ENCODE peak calls at places on chromosomes 12 and 14, in ten cellular contexts. One of them, this sample, is unnamed.

GRCh38 chr14:82387699-82388098 is 854.0 kb upstream of the SEL1L start:
- DNase-seq in activated CD8-positive, alpha-beta memory T cell treated with anti-CD3 and anti-CD28 coated beads, Interleukin-2, amount 10 ng/mL, durations not matched to agents 7 days and 5 days: no peak
- DNase-seq in pancreas: no peak
- DNase-seq in anterior cingulate cortex: no peak
- DNase-seq in left colon: no peak
- DNase-seq in prostate gland: peak; percentile 82
- DNase-seq in T-cell: no peak
- DNase-seq in uterus: no peak
- DNase-seq in RWPE2: no peak
- DNase-seq in BE2C: no peak
- DNase-seq in this sample: no peak

GRCh38 chr12:99609455-99610181 is 37.9 kb upstream of the GARIN6 start:
- DNase-seq in activated CD8-positive, alpha-beta memory T cell treated with anti-CD3 and anti-CD28 coated beads, Interleukin-2, amount 10 ng/mL, durations not matched to agents 7 days and 5 days: no peak
- DNase-seq in pancreas: no peak
- DNase-seq in anterior cingulate cortex: no peak
- DNase-seq in left colon: no peak
- DNase-seq in prostate gland: no peak
- DNase-seq in T-cell: no peak
- DNase-seq in uterus: no peak
- DNase-seq in RWPE2: no peak
- DNase-seq in BE2C: no peak
- DNase-seq in this sample: no peak

GRCh38 chr14:56199095-56199975 is 81.1 kb downstream of the PELI2 start:
- DNase-seq in activated CD8-positive, alpha-beta memory T cell treated with anti-CD3 and anti-CD28 coated beads, Interleukin-2, amount 10 ng/mL, durations not matched to agents 7 days and 5 days: no peak
- DNase-seq in pancreas: no peak
- DNase-seq in anterior cingulate cortex: no peak
- DNase-seq in left colon: no peak
- DNase-seq in prostate gland: no peak
- DNase-seq in T-cell: no peak
- DNase-seq in uterus: peak; percentile 64
- DNase-seq in RWPE2: no peak
- DNase-seq in BE2C: peak; percentile 51
- DNase-seq in this sample: no peak

GRCh38 chr12:50514526-50515276 is 9.9 kb downstream of the DIP2B start:
- DNase-seq in activated CD8-positive, alpha-beta memory T cell treated with anti-CD3 and anti-CD28 coated beads, Interleukin-2, amount 10 ng/mL, durations not matched to agents 7 days and 5 days: no peak
- DNase-seq in pancreas: no peak
- DNase-seq in anterior cingulate cortex: no peak
- DNase-seq in left colon: no peak
- DNase-seq in prostate gland: no peak
- DNase-seq in T-cell: peak; percentile 23
- DNase-seq in uterus: no peak
- DNase-seq in RWPE2: no peak
- DNase-seq in BE2C: no peak
- DNase-seq in this sample: no peak

GRCh38 chr12:92502417-92503028 is 200.3 kb upstream of the PLEKHG7 start:
- DNase-seq in activated CD8-positive, alpha-beta memory T cell treated with anti-CD3 and anti-CD28 coated beads, Interleukin-2, amount 10 ng/mL, durations not matched to agents 7 days and 5 days: peak; percentile 41
- DNase-seq in pancreas: peak; percentile 28
- DNase-seq in anterior cingulate cortex: no peak
- DNase-seq in left colon: no peak
- DNase-seq in prostate gland: no peak
- DNase-seq in T-cell: no peak
- DNase-seq in uterus: no peak
- DNase-seq in RWPE2: no peak
- DNase-seq in BE2C: no peak
- DNase-seq in this sample: no peak

GRCh38 chr12:75998292-75999063 is 33.1 kb downstream of the PHLDA1 start:
- DNase-seq in activated CD8-positive, alpha-beta memory T cell treated with anti-CD3 and anti-CD28 coated beads, Interleukin-2, amount 10 ng/mL, durations not matched to agents 7 days and 5 days: no peak
- DNase-seq in pancreas: no peak
- DNase-seq in anterior cingulate cortex: no peak
- DNase-seq in left colon: no peak
- DNase-seq in prostate gland: no peak
- DNase-seq in T-cell: no peak
- DNase-seq in uterus: no peak
- DNase-seq in RWPE2: no peak
- DNase-seq in BE2C: no peak
- DNase-seq in this sample: no peak

GRCh38 chr12:94783343-94783742 is 133.0 kb upstream of the TMCC3 start:
- DNase-seq in activated CD8-positive, alpha-beta memory T cell treated with anti-CD3 and anti-CD28 coated beads, Interleukin-2, amount 10 ng/mL, durations not matched to agents 7 days and 5 days: no peak
- DNase-seq in pancreas: no peak
- DNase-seq in anterior cingulate cortex: no peak
- DNase-seq in left colon: no peak
- DNase-seq in prostate gland: no peak
- DNase-seq in T-cell: no peak
- DNase-seq in uterus: no peak
- DNase-seq in RWPE2: no peak
- DNase-seq in BE2C: no peak
- DNase-seq in this sample: no peak

GRCh38 chr14:23629204-23629603 is 7.0 kb upstream of the DHRS2 start:
- DNase-seq in activated CD8-positive, alpha-beta memory T cell treated with anti-CD3 and anti-CD28 coated beads, Interleukin-2, amount 10 ng/mL, durations not matched to agents 7 days and 5 days: no peak
- DNase-seq in pancreas: no peak
- DNase-seq in anterior cingulate cortex: no peak
- DNase-seq in left colon: no peak
- DNase-seq in prostate gland: no peak
- DNase-seq in T-cell: no peak
- DNase-seq in uterus: no peak
- DNase-seq in RWPE2: no peak
- DNase-seq in BE2C: no peak
- DNase-seq in this sample: no peak

GRCh38 chr12:65098364-65098763 is 22.7 kb downstream of the WIF1 start:
- DNase-seq in activated CD8-positive, alpha-beta memory T cell treated with anti-CD3 and anti-CD28 coated beads, Interleukin-2, amount 10 ng/mL, durations not matched to agents 7 days and 5 days: no peak
- DNase-seq in pancreas: no peak
- DNase-seq in anterior cingulate cortex: no peak
- DNase-seq in left colon: no peak
- DNase-seq in prostate gland: no peak
- DNase-seq in T-cell: no peak
- DNase-seq in uterus: no peak
- DNase-seq in RWPE2: no peak
- DNase-seq in BE2C: no peak
- DNase-seq in this sample: no peak

GRCh38 chr14:51304956-51305355 is 64.9 kb downstream of the TMX1 start:
- DNase-seq in activated CD8-positive, alpha-beta memory T cell treated with anti-CD3 and anti-CD28 coated beads, Interleukin-2, amount 10 ng/mL, durations not matched to agents 7 days and 5 days: no peak
- DNase-seq in pancreas: no peak
- DNase-seq in anterior cingulate cortex: no peak
- DNase-seq in left colon: no peak
- DNase-seq in prostate gland: no peak
- DNase-seq in T-cell: no peak
- DNase-seq in uterus: no peak
- DNase-seq in RWPE2: no peak
- DNase-seq in BE2C: no peak
- DNase-seq in this sample: no peak

GRCh38 chr14:73761621-73762355 is 47.6 kb upstream of the PNMA1 start:
- DNase-seq in activated CD8-positive, alpha-beta memory T cell treated with anti-CD3 and anti-CD28 coated beads, Interleukin-2, amount 10 ng/mL, durations not matched to agents 7 days and 5 days: no peak
- DNase-seq in pancreas: no peak
- DNase-seq in anterior cingulate cortex: no peak
- DNase-seq in left colon: no peak
- DNase-seq in prostate gland: no peak
- DNase-seq in T-cell: no peak
- DNase-seq in uterus: no peak
- DNase-seq in RWPE2: no peak
- DNase-seq in BE2C: peak; percentile 45
- DNase-seq in this sample: no peak

GRCh38 chr12:102689701-102690100 is 209.3 kb upstream of the IGF1 start:
- DNase-seq in activated CD8-positive, alpha-beta memory T cell treated with anti-CD3 and anti-CD28 coated beads, Interleukin-2, amount 10 ng/mL, durations not matched to agents 7 days and 5 days: no peak
- DNase-seq in pancreas: no peak
- DNase-seq in anterior cingulate cortex: no peak
- DNase-seq in left colon: no peak
- DNase-seq in prostate gland: no peak
- DNase-seq in T-cell: no peak
- DNase-seq in uterus: no peak
- DNase-seq in RWPE2: no peak
- DNase-seq in BE2C: no peak
- DNase-seq in this sample: no peak

GRCh38 chr12:109580684-109581333 is 7.2 kb downstream of the MVK start:
- DNase-seq in activated CD8-positive, alpha-beta memory T cell treated with anti-CD3 and anti-CD28 coated beads, Interleukin-2, amount 10 ng/mL, durations not matched to agents 7 days and 5 days: no peak
- DNase-seq in pancreas: no peak
- DNase-seq in anterior cingulate cortex: no peak
- DNase-seq in left colon: no peak
- DNase-seq in prostate gland: no peak
- DNase-seq in T-cell: no peak
- DNase-seq in uterus: no peak
- DNase-seq in RWPE2: no peak
- DNase-seq in BE2C: no peak
- DNase-seq in this sample: no peak

GRCh38 chr14:59317346-59317745 is 128.9 kb downstream of the DAAM1 start:
- DNase-seq in activated CD8-positive, alpha-beta memory T cell treated with anti-CD3 and anti-CD28 coated beads, Interleukin-2, amount 10 ng/mL, durations not matched to agents 7 days and 5 days: no peak
- DNase-seq in pancreas: no peak
- DNase-seq in anterior cingulate cortex: no peak
- DNase-seq in left colon: no peak
- DNase-seq in prostate gland: no peak
- DNase-seq in T-cell: no peak
- DNase-seq in uterus: no peak
- DNase-seq in RWPE2: no peak
- DNase-seq in BE2C: no peak
- DNase-seq in this sample: no peak

GRCh38 chr14:89543420-89543790 is 126.4 kb upstream of the FOXN3 start:
- DNase-seq in activated CD8-positive, alpha-beta memory T cell treated with anti-CD3 and anti-CD28 coated beads, Interleukin-2, amount 10 ng/mL, durations not matched to agents 7 days and 5 days: no peak
- DNase-seq in pancreas: peak; percentile 40
- DNase-seq in anterior cingulate cortex: no peak
- DNase-seq in left colon: no peak
- DNase-seq in prostate gland: no peak
- DNase-seq in T-cell: no peak
- DNase-seq in uterus: no peak
- DNase-seq in RWPE2: no peak
- DNase-seq in BE2C: no peak
- DNase-seq in this sample: peak; percentile 46

GRCh38 chr12:40101747-40102146 is 4.1 kb downstream of the SLC2A13 start:
- DNase-seq in activated CD8-positive, alpha-beta memory T cell treated with anti-CD3 and anti-CD28 coated beads, Interleukin-2, amount 10 ng/mL, durations not matched to agents 7 days and 5 days: no peak
- DNase-seq in pancreas: no peak
- DNase-seq in anterior cingulate cortex: no peak
- DNase-seq in left colon: no peak
- DNase-seq in prostate gland: no peak
- DNase-seq in T-cell: no peak
- DNase-seq in uterus: no peak
- DNase-seq in RWPE2: no peak
- DNase-seq in BE2C: no peak
- DNase-seq in this sample: no peak

GRCh38 chr12:78802593-78802992 is 62.0 kb upstream of the SYT1 start:
- DNase-seq in activated CD8-positive, alpha-beta memory T cell treated with anti-CD3 and anti-CD28 coated beads, Interleukin-2, amount 10 ng/mL, durations not matched to agents 7 days and 5 days: no peak
- DNase-seq in pancreas: no peak
- DNase-seq in anterior cingulate cortex: no peak
- DNase-seq in left colon: no peak
- DNase-seq in prostate gland: no peak
- DNase-seq in T-cell: no peak
- DNase-seq in uterus: no peak
- DNase-seq in RWPE2: no peak
- DNase-seq in BE2C: peak; percentile 78
- DNase-seq in this sample: no peak

GRCh38 chr14:50303744-50304471 is 8.1 kb downstream of the L2HGDH start:
- DNase-seq in activated CD8-positive, alpha-beta memory T cell treated with anti-CD3 and anti-CD28 coated beads, Interleukin-2, amount 10 ng/mL, durations not matched to agents 7 days and 5 days: no peak
- DNase-seq in pancreas: peak; percentile 32
- DNase-seq in anterior cingulate cortex: no peak
- DNase-seq in left colon: no peak
- DNase-seq in prostate gland: no peak
- DNase-seq in T-cell: no peak
- DNase-seq in uterus: no peak
- DNase-seq in RWPE2: no peak
- DNase-seq in BE2C: peak; percentile 26
- DNase-seq in this sample: no peak

GRCh38 chr14:44846232-44846824 is 115.4 kb downstream of the KLHL28 start:
- DNase-seq in activated CD8-positive, alpha-beta memory T cell treated with anti-CD3 and anti-CD28 coated beads, Interleukin-2, amount 10 ng/mL, durations not matched to agents 7 days and 5 days: no peak
- DNase-seq in pancreas: peak; percentile 15
- DNase-seq in anterior cingulate cortex: no peak
- DNase-seq in left colon: no peak
- DNase-seq in prostate gland: no peak
- DNase-seq in T-cell: no peak
- DNase-seq in uterus: no peak
- DNase-seq in RWPE2: no peak
- DNase-seq in BE2C: peak; percentile 27
- DNase-seq in this sample: no peak

GRCh38 chr14:37988472-37988871 is 219.2 kb upstream of the SSTR1 start:
- DNase-seq in activated CD8-positive, alpha-beta memory T cell treated with anti-CD3 and anti-CD28 coated beads, Interleukin-2, amount 10 ng/mL, durations not matched to agents 7 days and 5 days: no peak
- DNase-seq in pancreas: no peak
- DNase-seq in anterior cingulate cortex: no peak
- DNase-seq in left colon: no peak
- DNase-seq in prostate gland: no peak
- DNase-seq in T-cell: no peak
- DNase-seq in uterus: no peak
- DNase-seq in RWPE2: no peak
- DNase-seq in BE2C: no peak
- DNase-seq in this sample: no peak

GRCh38 chr12:109492371-109492770 is 14.9 kb downstream of the UBE3B start:
- DNase-seq in activated CD8-positive, alpha-beta memory T cell treated with anti-CD3 and anti-CD28 coated beads, Interleukin-2, amount 10 ng/mL, durations not matched to agents 7 days and 5 days: no peak
- DNase-seq in pancreas: no peak
- DNase-seq in anterior cingulate cortex: no peak
- DNase-seq in left colon: no peak
- DNase-seq in prostate gland: no peak
- DNase-seq in T-cell: no peak
- DNase-seq in uterus: no peak
- DNase-seq in RWPE2: no peak
- DNase-seq in BE2C: no peak
- DNase-seq in this sample: no peak

GRCh38 chr12:120598674-120599463 is 17.7 kb upstream of the POP5 start:
- DNase-seq in activated CD8-positive, alpha-beta memory T cell treated with anti-CD3 and anti-CD28 coated beads, Interleukin-2, amount 10 ng/mL, durations not matched to agents 7 days and 5 days: no peak
- DNase-seq in pancreas: no peak
- DNase-seq in anterior cingulate cortex: no peak
- DNase-seq in left colon: no peak
- DNase-seq in prostate gland: no peak
- DNase-seq in T-cell: no peak
- DNase-seq in uterus: no peak
- DNase-seq in RWPE2: no peak
- DNase-seq in BE2C: peak; percentile 26
- DNase-seq in this sample: no peak

GRCh38 chr12:115895247-115895646 is 382.2 kb downstream of the MED13L start:
- DNase-seq in activated CD8-positive, alpha-beta memory T cell treated with anti-CD3 and anti-CD28 coated beads, Interleukin-2, amount 10 ng/mL, durations not matched to agents 7 days and 5 days: no peak
- DNase-seq in pancreas: no peak
- DNase-seq in anterior cingulate cortex: no peak
- DNase-seq in left colon: no peak
- DNase-seq in prostate gland: no peak
- DNase-seq in T-cell: no peak
- DNase-seq in uterus: no peak
- DNase-seq in RWPE2: no peak
- DNase-seq in BE2C: peak; percentile 16
- DNase-seq in this sample: peak; percentile 31

GRCh38 chr14:28382460-28383220 is 383.9 kb upstream of the FOXG1 start:
- DNase-seq in activated CD8-positive, alpha-beta memory T cell treated with anti-CD3 and anti-CD28 coated beads, Interleukin-2, amount 10 ng/mL, durations not matched to agents 7 days and 5 days: no peak
- DNase-seq in pancreas: no peak
- DNase-seq in anterior cingulate cortex: no peak
- DNase-seq in left colon: no peak
- DNase-seq in prostate gland: no peak
- DNase-seq in T-cell: no peak
- DNase-seq in uterus: no peak
- DNase-seq in RWPE2: no peak
- DNase-seq in BE2C: no peak
- DNase-seq in this sample: no peak

GRCh38 chr12:98358144-98358543 is 157.2 kb upstream of the TMPO start:
- DNase-seq in activated CD8-positive, alpha-beta memory T cell treated with anti-CD3 and anti-CD28 coated beads, Interleukin-2, amount 10 ng/mL, durations not matched to agents 7 days and 5 days: no peak
- DNase-seq in pancreas: no peak
- DNase-seq in anterior cingulate cortex: no peak
- DNase-seq in left colon: no peak
- DNase-seq in prostate gland: no peak
- DNase-seq in T-cell: no peak
- DNase-seq in uterus: no peak
- DNase-seq in RWPE2: no peak
- DNase-seq in BE2C: no peak
- DNase-seq in this sample: no peak

GRCh38 chr12:71157601-71158233 is at the start of gene TSPAN8:
- DNase-seq in activated CD8-positive, alpha-beta memory T cell treated with anti-CD3 and anti-CD28 coated beads, Interleukin-2, amount 10 ng/mL, durations not matched to agents 7 days and 5 days: no peak
- DNase-seq in pancreas: no peak
- DNase-seq in anterior cingulate cortex: no peak
- DNase-seq in left colon: peak; percentile 72
- DNase-seq in prostate gland: peak; percentile 76
- DNase-seq in T-cell: no peak
- DNase-seq in uterus: no peak
- DNase-seq in RWPE2: no peak
- DNase-seq in BE2C: no peak
- DNase-seq in this sample: no peak

GRCh38 chr12:29309320-29309902 is 71.6 kb downstream of the ERGIC2 start:
- DNase-seq in activated CD8-positive, alpha-beta memory T cell treated with anti-CD3 and anti-CD28 coated beads, Interleukin-2, amount 10 ng/mL, durations not matched to agents 7 days and 5 days: no peak
- DNase-seq in pancreas: no peak
- DNase-seq in anterior cingulate cortex: no peak
- DNase-seq in left colon: no peak
- DNase-seq in prostate gland: no peak
- DNase-seq in T-cell: no peak
- DNase-seq in uterus: no peak
- DNase-seq in RWPE2: no peak
- DNase-seq in BE2C: no peak
- DNase-seq in this sample: no peak

GRCh38 chr14:56555921-56556570 is 23.6 kb upstream of the TMEM260 start:
- DNase-seq in activated CD8-positive, alpha-beta memory T cell treated with anti-CD3 and anti-CD28 coated beads, Interleukin-2, amount 10 ng/mL, durations not matched to agents 7 days and 5 days: no peak
- DNase-seq in pancreas: no peak
- DNase-seq in anterior cingulate cortex: no peak
- DNase-seq in left colon: no peak
- DNase-seq in prostate gland: no peak
- DNase-seq in T-cell: no peak
- DNase-seq in uterus: no peak
- DNase-seq in RWPE2: no peak
- DNase-seq in BE2C: no peak
- DNase-seq in this sample: no peak